ENCODE peak calls at places on chromosomes 11 and 22, in ten cellular contexts. P is A549, V is heart left ventricle, K is lower leg skin, Z is uterus, A is tibial nerve, W is transverse colon, B is H1, X is stomach, M is endothelial cell of umbilical vein. D is an unnamed sample.

GRCh38 chr11:490186-490929 is 16.7 kb downstream of the RNH1 start:
- DNase-seq in P (no peak), V (no peak), K (no peak), Z (no peak), A (no peak), W (no peak), B (no peak), X (no peak), M (no peak), D (no peak)

GRCh38 chr11:62025429-62026105 is 58.1 kb upstream of the FTH1 start:
- DNase-seq in P (peak; percentile 86), V (peak; percentile 77), K (peak; percentile 90), Z (peak; percentile 35), A (peak; percentile 63), W (peak; percentile 76), B (no peak), X (peak; percentile 68), M (peak; percentile 94), D (peak; percentile 85)

GRCh38 chr11:20162824-20163777 is 2.8 kb upstream of the DBX1 start:
- DNase-seq in P (no peak), V (no peak), K (no peak), Z (no peak), A (no peak), W (no peak), B (no peak), X (no peak), M (peak; percentile 27), D (no peak)

GRCh38 chr11:128530119-128531091 is 57.0 kb downstream of the ETS1 start:
- DNase-seq in P (no peak), V (peak; percentile 69), K (no peak), Z (peak; percentile 80), A (no peak), W (peak; percentile 44), B (no peak), X (peak; percentile 41), M (no peak), D (peak; percentile 89)

GRCh38 chr22:45051946-45052345 is 42.1 kb upstream of the PHF21B start:
- DNase-seq in P (no peak), V (no peak), K (no peak), Z (no peak), A (no peak), W (no peak), B (no peak), X (no peak), M (no peak), D (no peak)

GRCh38 chr11:120129570-120129969 is 8.3 kb downstream of the TRIM29 start:
- DNase-seq in P (no peak), V (no peak), K (no peak), Z (no peak), A (no peak), W (no peak), B (no peak), X (no peak), M (no peak), D (peak; percentile 55)

GRCh38 chr11:109077340-109077927 is 344.6 kb upstream of the C11orf87 start:
- DNase-seq in P (no peak), V (no peak), K (no peak), Z (no peak), A (no peak), W (no peak), B (no peak), X (no peak), M (no peak), D (no peak)

GRCh38 chr11:8233691-8234424 is 29.8 kb downstream of the LMO1 start:
- DNase-seq in P (peak; percentile 78), V (peak; percentile 58), K (no peak), Z (no peak), A (no peak), W (no peak), B (no peak), X (no peak), M (no peak), D (no peak)

GRCh38 chr11:134573857-134574256 is 161.8 kb upstream of the B3GAT1 start:
- DNase-seq in P (no peak), V (no peak), K (no peak), Z (no peak), A (no peak), W (no peak), B (no peak), X (no peak), M (no peak), D (peak; percentile 50)

GRCh38 chr11:84660257-84660656 is 966.9 kb downstream of the DLG2 start:
- DNase-seq in P (no peak), V (no peak), K (no peak), Z (no peak), A (no peak), W (no peak), B (no peak), X (no peak), M (no peak), D (no peak)

GRCh38 chr11:57493507-57494503 is 21.7 kb downstream of the SLC43A1 start:
- DNase-seq in P (no peak), V (peak; percentile 53), K (no peak), Z (peak; percentile 61), A (peak; percentile 57), W (peak; percentile 68), B (peak; percentile 88), X (peak; percentile 83), M (peak; percentile 42), D (peak; percentile 81)

GRCh38 chr11:122128146-122128545 is 12.1 kb upstream of the BLID start:
- DNase-seq in P (no peak), V (no peak), K (no peak), Z (no peak), A (no peak), W (no peak), B (no peak), X (no peak), M (no peak), D (no peak)

GRCh38 chr11:6319879-6320410 is 356 bp downstream of the CAVIN3 start:
- DNase-seq in P (peak; percentile 83), V (peak; percentile 97), K (peak; percentile 91), Z (peak; percentile 92), A (peak; percentile 89), W (peak; percentile 81), B (no peak), X (peak; percentile 86), M (peak; percentile 79), D (peak; percentile 96)

GRCh38 chr11:95389427-95389826 is 158.4 kb upstream of the SESN3 start:
- DNase-seq in P (no peak), V (no peak), K (no peak), Z (no peak), A (no peak), W (no peak), B (no peak), X (no peak), M (no peak), D (no peak)

GRCh38 chr22:20316217-20316843 is 3.5 kb downstream of the DGCR6L start:
- DNase-seq in P (no peak), V (no peak), K (peak; percentile 12), Z (no peak), A (peak; percentile 2), W (peak; percentile 4), B (no peak), X (peak; percentile 9), M (no peak), D (peak; percentile 58)

GRCh38 chr11:561148-562003 is 606 bp downstream of the RASSF7 start:
- DNase-seq in P (peak; percentile 78), V (no peak), K (no peak), Z (no peak), A (no peak), W (peak; percentile 90), B (no peak), X (peak; percentile 89), M (no peak), D (no peak)

GRCh38 chr22:25403284-25403606 is 161.2 kb upstream of the GRK3 start:
- DNase-seq in P (no peak), V (no peak), K (no peak), Z (no peak), A (no peak), W (no peak), B (no peak), X (no peak), M (no peak), D (no peak)

GRCh38 chr11:2177081-2177480 is 5.5 kb upstream of the TH start:
- DNase-seq in P (no peak), V (no peak), K (no peak), Z (no peak), A (no peak), W (no peak), B (no peak), X (no peak), M (no peak), D (no peak)

GRCh38 chr11:118604566-118604965 is 2.8 kb upstream of the PHLDB1 start:
- DNase-seq in P (no peak), V (no peak), K (no peak), Z (no peak), A (no peak), W (no peak), B (no peak), X (peak; percentile 4), M (no peak), D (no peak)
- TF ChIP-seq POLR2A in P (no peak), V (no peak), K (no peak), Z (no peak), A (no peak), W (no peak), B (no peak), X (no peak), M (no peak), D (no peak)

GRCh38 chr11:17276236-17277023 is at the start of gene NUCB2:
- DNase-seq in P (peak; percentile 95), V (peak; percentile 98), K (peak; percentile 95), Z (peak; percentile 97), A (peak; percentile 96), W (peak; percentile 97), B (peak; percentile 87), X (peak; percentile 98), M (peak; percentile 98), D (peak; percentile 98)
- TF ChIP-seq POLR2A in P (peak; percentile 81), V (no peak), K (no peak), Z (peak; percentile 93), A (peak; percentile 47), W (peak; percentile 62), B (peak; percentile 71), X (no peak), M (peak; percentile 97), D (peak; percentile 35)

DNA sequence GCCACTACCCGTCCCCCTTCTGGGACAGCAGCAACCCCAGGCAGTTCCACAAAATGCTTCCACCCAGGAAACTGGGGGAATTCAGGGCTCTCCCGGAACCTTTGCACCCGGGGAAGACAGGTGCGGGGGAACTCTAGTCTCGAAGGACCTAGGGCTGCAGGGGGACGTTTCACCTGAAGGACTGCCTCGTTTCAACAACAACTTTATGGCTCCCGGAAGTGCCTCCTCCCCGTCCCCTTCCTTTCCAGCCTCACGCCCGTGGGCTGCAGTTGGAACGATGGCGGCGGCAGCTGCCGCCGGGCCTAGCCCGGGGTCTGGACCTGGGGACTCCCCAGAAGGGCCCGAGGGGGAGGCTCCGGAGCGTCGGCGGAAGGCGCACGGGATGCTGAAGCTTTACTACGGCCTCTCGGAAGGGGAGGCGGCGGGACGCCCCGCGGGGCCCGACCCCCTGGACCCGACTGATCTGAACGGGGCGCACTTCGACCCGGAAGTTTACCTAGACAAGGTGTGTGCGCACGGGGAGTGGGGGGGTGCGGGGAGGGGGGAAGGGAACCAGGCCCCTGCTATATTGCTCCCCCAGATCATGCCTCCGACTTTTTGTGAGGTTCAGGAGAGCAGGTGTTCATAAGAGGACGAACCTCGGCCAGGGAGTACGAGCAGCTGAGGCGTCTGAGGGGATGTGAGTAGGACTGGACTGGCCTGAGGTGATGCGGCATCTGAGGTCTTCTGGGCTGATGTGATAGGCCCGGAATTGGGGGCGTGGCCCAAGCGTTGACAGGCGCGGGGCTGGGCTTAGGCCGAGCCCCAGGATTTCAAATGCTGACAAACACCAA is at the start of gene VPS51:
- DNase-seq in P (peak; percentile 95), V (peak; percentile 90), K (peak; percentile 86), Z (peak; percentile 83), A (peak; percentile 83), W (peak; percentile 92), B (peak; percentile 70), X (peak; percentile 92), M (peak; percentile 76), D (peak; percentile 95)
- TF ChIP-seq POLR2A in P (peak; percentile 67), V (no peak), K (no peak), Z (peak; percentile 20), A (no peak), W (peak; percentile 82), B (peak; percentile 86), X (no peak), M (peak; percentile 94), D (peak; percentile 41)

GRCh38 chr11:73400293-73400692 is 24.1 kb downstream of the RELT start:
- DNase-seq in P (no peak), V (no peak), K (no peak), Z (no peak), A (no peak), W (no peak), B (no peak), X (no peak), M (no peak), D (no peak)
- TF ChIP-seq POLR2A in P (no peak), V (no peak), K (no peak), Z (no peak), A (no peak), W (no peak), B (no peak), X (no peak), M (no peak), D (no peak)